ENCODE peak calls at places on chromosomes 5 and 9, in six cellular contexts. V is IMR-90, O is H9, U is H1, X is neuronal stem cell, Y is mesenchymal stem cell. I is an unnamed sample.

GRCh38 chr9:77022783-77023440 is 3.5 kb downstream of the FOXB2 start:
- DNase-seq in Y (no peak), O (peak; percentile 80), X (peak; percentile 49), U (peak; percentile 84), V (no peak), I (no peak)

GRCh38 chr9:94182532-94182931 is 76.6 kb upstream of the ZNF169 start:
- DNase-seq in U (no peak), X (no peak), O (no peak), V (no peak), Y (no peak), I (no peak)

GRCh38 chr9:137705906-137706305 is 87.1 kb downstream of the EHMT1 start:
- DNase-seq in V (no peak), U (no peak), X (no peak), Y (no peak), O (no peak), I (no peak)

GRCh38 chr5:1523793-1524480 is at the start of gene LPCAT1:
- DNase-seq in V (peak; percentile 60), X (peak; percentile 77), Y (peak; percentile 72), U (peak; percentile 88), O (peak; percentile 79), I (peak; percentile 82)

GRCh38 chr5:134127988-134128647 is 13.6 kb downstream of the TCF7 start:
- DNase-seq in O (no peak), X (no peak), V (no peak), Y (no peak), U (no peak), I (peak; percentile 13)

GRCh38 chr9:20512106-20512505 is 110.2 kb downstream of the MLLT3 start:
- DNase-seq in X (no peak), U (no peak), V (peak; percentile 72), O (no peak), Y (peak; percentile 11), I (peak; percentile 11)

GRCh38 chr9:114385412-114386181 is 2.2 kb downstream of the AKNA start:
- DNase-seq in O (peak; percentile 63), Y (peak; percentile 95), V (peak; percentile 95), X (no peak), U (no peak), I (peak; percentile 99)

GRCh38 chr9:96875460-96876142 is 21.3 kb upstream of the ZNF782 start:
- DNase-seq in Y (peak; percentile 72), O (peak; percentile 97), V (peak; percentile 68), U (peak; percentile 93), X (peak; percentile 88), I (peak; percentile 75)

GRCh38 chr5:67028981-67029380 is 167.6 kb downstream of the CD180 start:
- DNase-seq in U (no peak), O (no peak), V (no peak), Y (no peak), X (no peak), I (no peak)

GRCh38 chr9:94097788-94098413 is 13.6 kb downstream of the PTPDC1 start:
- DNase-seq in O (no peak), U (no peak), X (no peak), V (peak; percentile 95), Y (peak; percentile 86), I (no peak)

GRCh38 chr5:128469924-128470323 is 68.1 kb downstream of the FBN2 start:
- DNase-seq in Y (peak; percentile 33), X (no peak), O (no peak), V (peak; percentile 39), U (no peak), I (peak; percentile 19)
- H3K14ac ChIP-seq in Y (no peak overlapping the region), X (no peak overlapping the region), O (no peak overlapping the region), V (peak overlapping the region; percentile 3), U (no peak overlapping the region), I (no peak overlapping the region)

GRCh38 chr5:6378128-6379023 is at the start of gene MED10:
- DNase-seq in Y (peak; percentile 91), U (peak; percentile 96), O (peak; percentile 96), X (peak; percentile 80), V (peak; percentile 91), I (peak; percentile 83)
- H3K23ac ChIP-seq in Y (no peak within 1 kb of the TSS), U (no peak within 1 kb of the TSS), O (no peak within 1 kb of the TSS), X (peak within 1 kb of the TSS; percentile 95), V (peak within 1 kb of the TSS; percentile 68), I (no peak within 1 kb of the TSS)

GRCh38 chr5:167463939-167464338 is 827.5 kb upstream of the WWC1 start:
- DNase-seq in U (no peak), X (no peak), O (no peak), Y (no peak), V (no peak), I (no peak)

GRCh38 chr5:167458412-167458811 is 833.0 kb upstream of the WWC1 start:
- DNase-seq in X (no peak), O (no peak), U (no peak), Y (no peak), V (no peak), I (no peak)

GRCh38 chr5:167460449-167461020 is 830.9 kb upstream of the WWC1 start:
- DNase-seq in U (no peak), V (no peak), O (no peak), X (no peak), Y (no peak), I (no peak)
- H2AFZ ChIP-seq in U (no peak overlapping the region), V (no peak overlapping the region), O (no peak overlapping the region), X (no peak overlapping the region), Y (no peak overlapping the region), I (no peak overlapping the region)

DNA sequence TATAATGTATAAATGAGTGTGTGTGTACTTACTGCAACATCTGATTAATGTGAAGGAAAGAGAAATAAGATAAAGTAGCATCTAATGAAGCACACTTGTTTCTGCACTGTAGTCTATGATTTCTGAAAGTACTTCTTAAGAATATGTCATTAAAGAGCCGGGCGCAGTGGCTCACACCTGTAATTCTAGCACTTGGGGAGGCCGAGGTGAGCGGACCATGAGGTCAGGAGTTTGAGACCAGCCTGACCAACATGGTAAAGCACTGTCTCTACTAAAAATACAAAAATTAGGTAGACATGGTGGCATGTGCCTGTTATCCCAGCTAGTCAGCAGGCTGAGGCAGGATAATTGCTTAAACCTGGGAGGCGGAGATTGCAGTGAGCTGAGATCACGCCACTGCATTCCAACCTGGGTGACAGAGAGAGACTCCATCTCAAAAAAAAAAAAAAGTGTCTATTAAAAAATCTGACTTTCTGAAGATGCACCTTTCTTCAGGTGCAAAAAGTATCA is 556.9 kb downstream of the PTPRD start:
- DNase-seq in V (no peak), Y (no peak), X (no peak), U (no peak), O (no peak), I (peak; percentile 25)
- H3K14ac ChIP-seq in V (no peak overlapping the region), Y (no peak overlapping the region), X (no peak overlapping the region), U (no peak overlapping the region), O (no peak overlapping the region), I (no peak overlapping the region)

GRCh38 chr9:98191615-98192502 is 578 bp downstream of the CORO2A start:
- DNase-seq in U (peak; percentile 70), O (peak; percentile 66), V (no peak), Y (no peak), X (no peak), I (peak; percentile 49)
- H3K23ac ChIP-seq in U (no peak overlapping the region), O (no peak overlapping the region), V (no peak overlapping the region), Y (no peak overlapping the region), X (peak overlapping the region; percentile 98), I (no peak overlapping the region)

GRCh38 chr9:81543695-81544094 is 145.7 kb downstream of the TLE1 start:
- DNase-seq in U (no peak), O (no peak), X (no peak), Y (no peak), V (no peak), I (no peak)

GRCh38 chr9:81546498-81546897 is 142.8 kb downstream of the TLE1 start:
- DNase-seq in U (no peak), O (no peak), Y (no peak), V (no peak), X (no peak), I (no peak)

GRCh38 chr9:81540142-81540701 is 149.1 kb downstream of the TLE1 start:
- DNase-seq in U (no peak), V (no peak), O (no peak), Y (no peak), X (no peak), I (no peak)

GRCh38 chr9:81538929-81539716 is 150.2 kb downstream of the TLE1 start:
- DNase-seq in X (no peak), Y (no peak), U (no peak), O (no peak), V (peak; percentile 28), I (no peak)

GRCh38 chr9:81542490-81542889 is 146.9 kb downstream of the TLE1 start:
- DNase-seq in X (no peak), U (no peak), V (no peak), Y (no peak), O (no peak), I (no peak)
- H2AFZ ChIP-seq in X (no peak overlapping the region), U (no peak overlapping the region), V (no peak overlapping the region), Y (no peak overlapping the region), O (no peak overlapping the region), I (no peak overlapping the region)